ENCODE peak calls at places on chromosomes 1 and 21, in nine cellular contexts. P, H, T, W, D, Q, Z, Y and B are unnamed samples.
A peak's percentile ranks its signal among the peaks of the same experiment; 100 is the strongest.

GRCh38 chr1:201385299-201385891 is 7.9 kb upstream of the TNNT2 start:
- DNase-seq in P (peak; percentile 61), H (no peak), T (peak; percentile 74), W (no peak), D (no peak), Q (peak; percentile 80), Z (no peak), Y (no peak), B (no peak)

GRCh38 chr1:236356141-236356540 is 37.9 kb upstream of the EDARADD start:
- DNase-seq in P (no peak), H (no peak), T (no peak), W (no peak), D (no peak), Q (no peak), Z (no peak), Y (no peak), B (no peak)

GRCh38 chr1:31705080-31705866 is 1.5 kb upstream of the COL16A1 start:
- DNase-seq in P (peak; percentile 41), H (peak; percentile 77), T (peak; percentile 68), W (no peak), D (peak; percentile 54), Q (no peak), Z (peak; percentile 22), Y (no peak), B (peak; percentile 32)

GRCh38 chr21:42499430-42500106 is 3.5 kb upstream of the RSPH1 start:
- DNase-seq in P (no peak), H (no peak), T (peak; percentile 84), W (no peak), D (no peak), Q (no peak), Z (no peak), Y (no peak), B (no peak)

GRCh38 chr1:155514582-155515187 is 47.9 kb downstream of the ASH1L start:
- DNase-seq in P (no peak), H (no peak), T (no peak), W (peak; percentile 24), D (no peak), Q (no peak), Z (peak; percentile 21), Y (peak; percentile 51), B (no peak)

GRCh38 chr21:24042687-24043086 is 1564.6 kb downstream of the MRPL39 start:
- DNase-seq in P (no peak), H (no peak), T (no peak), W (no peak), D (no peak), Q (no peak), Z (no peak), Y (no peak), B (no peak)

GRCh38 chr1:164320780-164321683 is 238.0 kb upstream of the PBX1 start:
- DNase-seq in P (no peak), H (peak; percentile 66), T (peak; percentile 80), W (no peak), D (peak; percentile 25), Q (no peak), Z (no peak), Y (no peak), B (no peak)

GRCh38 chr1:227399152-227399730 is 80.9 kb upstream of the CDC42BPA start:
- DNase-seq in P (no peak), H (no peak), T (no peak), W (no peak), D (no peak), Q (no peak), Z (no peak), Y (no peak), B (no peak)

GRCh38 chr1:248618878-248619277 is 16.0 kb downstream of the OR2T11 start:
- DNase-seq in P (peak; percentile 58), H (peak; percentile 66), T (no peak), W (peak; percentile 14), D (peak; percentile 28), Q (peak; percentile 62), Z (peak; percentile 8), Y (peak; percentile 24), B (no peak)

GRCh38 chr1:246131095-246131494 is 376.0 kb downstream of the SMYD3 start:
- DNase-seq in P (no peak), H (no peak), T (no peak), W (no peak), D (no peak), Q (no peak), Z (no peak), Y (no peak), B (no peak)

GRCh38 chr1:160261878-160262794 is at the start of gene DCAF8:
- DNase-seq in P (peak; percentile 98), H (peak; percentile 99), T (peak; percentile 99), W (peak; percentile 97), D (peak; percentile 98), Q (peak; percentile 98), Z (peak; percentile 96), Y (peak; percentile 96), B (peak; percentile 94)

GRCh38 chr1:1068374-1069060 is 5.6 kb downstream of the RNF223 start:
- DNase-seq in P (no peak), H (no peak), T (peak; percentile 52), W (peak; percentile 71), D (no peak), Q (peak; percentile 59), Z (peak; percentile 67), Y (peak; percentile 67), B (peak; percentile 56)

GRCh38 chr21:43910460-43910859 is 45.4 kb downstream of the AGPAT3 start:
- DNase-seq in P (no peak), H (no peak), T (no peak), W (no peak), D (no peak), Q (no peak), Z (no peak), Y (no peak), B (no peak)

GRCh38 chr1:98677288-98677687 is 15.8 kb downstream of the SNX7 start:
- DNase-seq in P (peak; percentile 21), H (no peak), T (no peak), W (no peak), D (no peak), Q (no peak), Z (no peak), Y (no peak), B (no peak)

GRCh38 chr1:110952031-110952430 is 11.7 kb downstream of the LRIF1 start:
- DNase-seq in P (no peak), H (no peak), T (no peak), W (no peak), D (no peak), Q (no peak), Z (no peak), Y (no peak), B (no peak)

GRCh38 chr1:5856246-5856815 is 135.9 kb downstream of the NPHP4 start:
- DNase-seq in P (no peak), H (no peak), T (no peak), W (no peak), D (no peak), Q (no peak), Z (no peak), Y (no peak), B (no peak)

DNA sequence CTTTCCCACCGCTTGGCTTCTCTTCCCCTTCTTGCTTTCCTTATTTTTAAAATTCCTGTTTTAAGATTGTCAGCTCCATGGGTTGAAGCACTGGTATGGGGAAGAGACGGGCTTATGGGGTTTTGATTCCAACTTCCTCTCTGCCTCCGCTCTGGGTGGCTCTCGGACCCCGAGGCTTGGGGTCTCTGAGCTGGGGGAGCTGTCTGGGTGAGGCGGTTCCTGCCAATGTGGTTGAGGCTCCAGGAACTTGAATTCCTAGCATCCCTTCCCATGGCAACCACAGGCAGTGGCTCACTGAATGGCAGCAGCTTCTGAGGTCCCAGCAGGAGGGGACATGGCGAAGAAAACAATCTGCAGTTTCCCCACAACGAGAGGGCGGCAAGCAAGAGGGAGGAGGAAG is 83.1 kb upstream of the C1orf174 start:
- DNase-seq in P (no peak), H (no peak), T (peak; percentile 22), W (no peak), D (no peak), Q (no peak), Z (no peak), Y (no peak), B (no peak)
- H3K9me3 ChIP-seq in P (no peaks in the 10 kb centered on the region), H (no peaks in the 10 kb centered on the region), T (no peaks in the 10 kb centered on the region), W (no peaks in the 10 kb centered on the region), D (no peaks in the 10 kb centered on the region), Q (no peaks in the 10 kb centered on the region), Z (no peaks in the 10 kb centered on the region), Y (no peaks in the 10 kb centered on the region), B (no peaks in the 10 kb centered on the region)

DNA sequence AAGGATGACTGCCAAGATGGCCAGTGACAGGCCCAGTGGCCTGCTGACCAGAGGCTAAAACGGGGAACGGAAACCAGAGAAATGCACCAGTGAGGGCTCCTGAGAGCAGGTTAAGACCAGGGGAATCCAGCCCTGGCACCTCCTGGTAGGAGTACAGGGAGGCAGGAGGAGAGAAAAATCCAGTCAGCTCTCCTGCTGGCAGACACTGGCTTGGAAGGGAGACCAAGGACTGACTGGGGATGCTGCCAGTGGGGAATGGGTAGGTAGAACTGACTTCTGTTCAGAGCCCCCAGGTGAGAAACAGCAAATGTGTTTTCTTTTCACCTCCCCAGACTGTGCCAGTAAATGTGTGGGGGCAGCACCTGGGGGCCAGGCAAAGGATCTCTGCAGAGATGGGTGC is 27.7 kb upstream of the CRNN start:
- DNase-seq in P (no peak), H (no peak), T (no peak), W (no peak), D (no peak), Q (no peak), Z (no peak), Y (no peak), B (no peak)
- H3K9me3 ChIP-seq in P (no peaks in the 10 kb centered on the region), H (no peaks in the 10 kb centered on the region), T (peaks cover 14% of the 10 kb centered on the region), W (no peaks in the 10 kb centered on the region), D (no peaks in the 10 kb centered on the region), Q (no peaks in the 10 kb centered on the region), Z (no peaks in the 10 kb centered on the region), Y (no peaks in the 10 kb centered on the region), B (no peaks in the 10 kb centered on the region)

GRCh38 chr1:209232197-209232596 is 351.3 kb upstream of the CAMK1G start:
- DNase-seq in P (no peak), H (no peak), T (no peak), W (no peak), D (no peak), Q (no peak), Z (no peak), Y (no peak), B (no peak)

GRCh38 chr1:209232759-209233158 is 350.8 kb upstream of the CAMK1G start:
- DNase-seq in P (no peak), H (no peak), T (no peak), W (no peak), D (no peak), Q (no peak), Z (no peak), Y (no peak), B (no peak)

GRCh38 chr1:209231476-209232156 is 351.9 kb upstream of the CAMK1G start:
- DNase-seq in P (no peak), H (no peak), T (no peak), W (no peak), D (no peak), Q (no peak), Z (no peak), Y (no peak), B (no peak)

GRCh38 chr1:209238356-209238755 is 345.2 kb upstream of the CAMK1G start:
- DNase-seq in P (no peak), H (no peak), T (no peak), W (no peak), D (no peak), Q (no peak), Z (no peak), Y (no peak), B (no peak)

GRCh38 chr1:209235170-209235569 is 348.3 kb upstream of the CAMK1G start:
- DNase-seq in P (no peak), H (no peak), T (no peak), W (no peak), D (no peak), Q (no peak), Z (no peak), Y (no peak), B (no peak)
- H3K9me3 ChIP-seq in P (no peaks in the 10 kb centered on the region), H (peaks cover 7% of the 10 kb centered on the region), T (no peaks in the 10 kb centered on the region), W (no peaks in the 10 kb centered on the region), D (peaks cover 15% of the 10 kb centered on the region), Q (no peaks in the 10 kb centered on the region), Z (no peaks in the 10 kb centered on the region), Y (no peaks in the 10 kb centered on the region), B (no peaks in the 10 kb centered on the region)

GRCh38 chr1:113991467-113991997 is 12.3 kb downstream of the OLFML3 start:
- DNase-seq in P (no peak), H (no peak), T (no peak), W (no peak), D (no peak), Q (no peak), Z (no peak), Y (no peak), B (no peak)
- H3K9me3 ChIP-seq in P (peaks cover 6% of the 10 kb centered on the region), H (peaks cover 23% of the 10 kb centered on the region), T (peaks cover 6% of the 10 kb centered on the region), W (peaks cover 22% of the 10 kb centered on the region), D (peaks cover 28% of the 10 kb centered on the region), Q (peaks cover 5% of the 10 kb centered on the region), Z (peaks cover 6% of the 10 kb centered on the region), Y (no peaks in the 10 kb centered on the region), B (no peaks in the 10 kb centered on the region)